ENCODE peak calls at places on chromosomes 4 and X, in nine cellular contexts. One of them, this sample, is unnamed. For H3K4me1, the result is how much of the 10 kb centered on the place peaks cover.

GRCh38 chrX:46209768-46210167 is 335.5 kb downstream of the ZNF674 start:
- ATAC-seq in upper lobe of left lung: no peak
- ATAC-seq in HepG2: no peak
- ATAC-seq in pancreas: no peak
- ATAC-seq in GM23338: no peak
- ATAC-seq in Panc1: peak
- ATAC-seq in mucosa of descending colon: no peak
- ATAC-seq in A549: no peak
- ATAC-seq in left lung: peak
- ATAC-seq in this sample: no peak

GRCh38 chrX:115892787-115893671 is 277.5 kb upstream of the AGTR2 start:
- ATAC-seq in upper lobe of left lung: no peak
- ATAC-seq in HepG2: peak
- ATAC-seq in pancreas: peak
- ATAC-seq in GM23338: peak
- ATAC-seq in Panc1: no peak
- ATAC-seq in mucosa of descending colon: peak
- ATAC-seq in A549: no peak
- ATAC-seq in left lung: peak
- ATAC-seq in this sample: peak

GRCh38 chr4:134117785-134118184 is 83.8 kb downstream of the PABPC4L start:
- ATAC-seq in upper lobe of left lung: no peak
- ATAC-seq in HepG2: no peak
- ATAC-seq in pancreas: no peak
- ATAC-seq in GM23338: no peak
- ATAC-seq in Panc1: no peak
- ATAC-seq in mucosa of descending colon: no peak
- ATAC-seq in A549: no peak
- ATAC-seq in left lung: no peak
- ATAC-seq in this sample: peak

GRCh38 chr4:172652369-172652768 is 516.2 kb upstream of the GALNT7 start:
- ATAC-seq in upper lobe of left lung: no peak
- ATAC-seq in HepG2: no peak
- ATAC-seq in pancreas: no peak
- ATAC-seq in GM23338: peak
- ATAC-seq in Panc1: no peak
- ATAC-seq in mucosa of descending colon: no peak
- ATAC-seq in A549: no peak
- ATAC-seq in left lung: no peak
- ATAC-seq in this sample: no peak

GRCh38 chr4:23305026-23305425 is 584.8 kb downstream of the PPARGC1A start:
- ATAC-seq in upper lobe of left lung: no peak
- ATAC-seq in HepG2: no peak
- ATAC-seq in pancreas: no peak
- ATAC-seq in GM23338: no peak
- ATAC-seq in Panc1: no peak
- ATAC-seq in mucosa of descending colon: no peak
- ATAC-seq in A549: no peak
- ATAC-seq in left lung: no peak
- ATAC-seq in this sample: no peak

GRCh38 chrX:13085533-13085932 is 41.1 kb upstream of the FAM9C start:
- ATAC-seq in upper lobe of left lung: no peak
- ATAC-seq in HepG2: no peak
- ATAC-seq in pancreas: no peak
- ATAC-seq in GM23338: no peak
- ATAC-seq in Panc1: no peak
- ATAC-seq in mucosa of descending colon: peak
- ATAC-seq in A549: no peak
- ATAC-seq in left lung: no peak
- ATAC-seq in this sample: no peak

GRCh38 chrX:81174286-81174685 is 27.4 kb downstream of the HMGN5 start:
- ATAC-seq in upper lobe of left lung: no peak
- ATAC-seq in HepG2: no peak
- ATAC-seq in pancreas: peak
- ATAC-seq in GM23338: no peak
- ATAC-seq in Panc1: peak
- ATAC-seq in mucosa of descending colon: peak
- ATAC-seq in A549: peak
- ATAC-seq in left lung: peak
- ATAC-seq in this sample: no peak

GRCh38 chrX:154322890-154323289 is 27.3 kb downstream of the TKTL1 start:
- ATAC-seq in upper lobe of left lung: no peak
- ATAC-seq in HepG2: no peak
- ATAC-seq in pancreas: no peak
- ATAC-seq in GM23338: no peak
- ATAC-seq in Panc1: peak
- ATAC-seq in mucosa of descending colon: no peak
- ATAC-seq in A549: peak
- ATAC-seq in left lung: no peak
- ATAC-seq in this sample: no peak

GRCh38 chrX:148282504-148282903 is 217.9 kb upstream of the AFF2 start:
- ATAC-seq in upper lobe of left lung: no peak
- ATAC-seq in HepG2: no peak
- ATAC-seq in pancreas: no peak
- ATAC-seq in GM23338: no peak
- ATAC-seq in Panc1: no peak
- ATAC-seq in mucosa of descending colon: no peak
- ATAC-seq in A549: no peak
- ATAC-seq in left lung: no peak
- ATAC-seq in this sample: no peak

GRCh38 chr4:156584100-156584499 is 387.5 kb downstream of the PDGFC start:
- ATAC-seq in upper lobe of left lung: no peak
- ATAC-seq in HepG2: no peak
- ATAC-seq in pancreas: peak
- ATAC-seq in GM23338: no peak
- ATAC-seq in Panc1: peak
- ATAC-seq in mucosa of descending colon: no peak
- ATAC-seq in A549: no peak
- ATAC-seq in left lung: peak
- ATAC-seq in this sample: no peak

GRCh38 chrX:149961572-149961971 is 23.3 kb upstream of the EOLA2 start:
- ATAC-seq in upper lobe of left lung: no peak
- ATAC-seq in HepG2: no peak
- ATAC-seq in pancreas: peak
- ATAC-seq in GM23338: no peak
- ATAC-seq in Panc1: no peak
- ATAC-seq in mucosa of descending colon: no peak
- ATAC-seq in A549: no peak
- ATAC-seq in left lung: peak
- ATAC-seq in this sample: no peak

GRCh38 chr4:82900335-82901128 is at the start of gene THAP9:
- ATAC-seq in upper lobe of left lung: peak
- ATAC-seq in HepG2: peak
- ATAC-seq in pancreas: peak
- ATAC-seq in GM23338: peak
- ATAC-seq in Panc1: peak
- ATAC-seq in mucosa of descending colon: peak
- ATAC-seq in A549: peak
- ATAC-seq in left lung: peak
- ATAC-seq in this sample: peak

GRCh38 chr4:67087897-67088296 is 457.4 kb downstream of the CENPC start:
- ATAC-seq in upper lobe of left lung: peak
- ATAC-seq in HepG2: peak
- ATAC-seq in pancreas: peak
- ATAC-seq in GM23338: peak
- ATAC-seq in Panc1: no peak
- ATAC-seq in mucosa of descending colon: no peak
- ATAC-seq in A549: no peak
- ATAC-seq in left lung: peak
- ATAC-seq in this sample: no peak

GRCh38 chrX:38811515-38812239 is 10.4 kb downstream of the MID1IP1 start:
- ATAC-seq in upper lobe of left lung: no peak
- ATAC-seq in HepG2: no peak
- ATAC-seq in pancreas: peak
- ATAC-seq in GM23338: no peak
- ATAC-seq in Panc1: no peak
- ATAC-seq in mucosa of descending colon: no peak
- ATAC-seq in A549: no peak
- ATAC-seq in left lung: no peak
- ATAC-seq in this sample: no peak

GRCh38 chrX:1325515-1326116 is 11.0 kb upstream of the IL3RA start:
- ATAC-seq in upper lobe of left lung: no peak
- ATAC-seq in HepG2: no peak
- ATAC-seq in pancreas: no peak
- ATAC-seq in GM23338: no peak
- ATAC-seq in Panc1: no peak
- ATAC-seq in mucosa of descending colon: no peak
- ATAC-seq in A549: peak
- ATAC-seq in left lung: no peak
- ATAC-seq in this sample: no peak

GRCh38 chrX:19344207-19344534 is 444 bp downstream of the PDHA1 start:
- ATAC-seq in upper lobe of left lung: no peak
- ATAC-seq in HepG2: no peak
- ATAC-seq in pancreas: no peak
- ATAC-seq in GM23338: no peak
- ATAC-seq in Panc1: no peak
- ATAC-seq in mucosa of descending colon: no peak
- ATAC-seq in A549: peak
- ATAC-seq in left lung: no peak
- ATAC-seq in this sample: no peak

GRCh38 chrX:13698432-13698831 is 9.5 kb downstream of the RAB9A start:
- ATAC-seq in upper lobe of left lung: no peak
- ATAC-seq in HepG2: no peak
- ATAC-seq in pancreas: no peak
- ATAC-seq in GM23338: no peak
- ATAC-seq in Panc1: no peak
- ATAC-seq in mucosa of descending colon: peak
- ATAC-seq in A549: no peak
- ATAC-seq in left lung: no peak
- ATAC-seq in this sample: no peak

GRCh38 chr4:36256398-36256828 is 12.1 kb upstream of the ARAP2 start:
- ATAC-seq in upper lobe of left lung: no peak
- ATAC-seq in HepG2: peak
- ATAC-seq in pancreas: no peak
- ATAC-seq in GM23338: no peak
- ATAC-seq in Panc1: no peak
- ATAC-seq in mucosa of descending colon: peak
- ATAC-seq in A549: no peak
- ATAC-seq in left lung: no peak
- ATAC-seq in this sample: no peak

GRCh38 chr4:137529432-137529831 is 2.9 kb downstream of the PCDH18 start:
- ATAC-seq in upper lobe of left lung: no peak
- ATAC-seq in HepG2: no peak
- ATAC-seq in pancreas: no peak
- ATAC-seq in GM23338: no peak
- ATAC-seq in Panc1: no peak
- ATAC-seq in mucosa of descending colon: no peak
- ATAC-seq in A549: no peak
- ATAC-seq in left lung: no peak
- ATAC-seq in this sample: no peak
- H3K4me3 ChIP-seq in upper lobe of left lung: peak
- H3K4me3 ChIP-seq in HepG2: no peak
- H3K4me3 ChIP-seq in pancreas: no peak
- H3K4me3 ChIP-seq in GM23338: peak
- H3K4me3 ChIP-seq in Panc1: peak
- H3K4me3 ChIP-seq in mucosa of descending colon: no peak
- H3K4me3 ChIP-seq in A549: no peak
- H3K4me3 ChIP-seq in left lung: peak
- H3K4me3 ChIP-seq in this sample: peak

GRCh38 chr4:55949480-55949802 is 696 bp downstream of the CEP135 start:
- ATAC-seq in upper lobe of left lung: no peak
- ATAC-seq in HepG2: peak
- ATAC-seq in pancreas: no peak
- ATAC-seq in GM23338: no peak
- ATAC-seq in Panc1: no peak
- ATAC-seq in mucosa of descending colon: no peak
- ATAC-seq in A549: no peak
- ATAC-seq in left lung: no peak
- ATAC-seq in this sample: no peak
- H3K4me1 ChIP-seq in upper lobe of left lung: under half
- H3K4me1 ChIP-seq in HepG2: under half
- H3K4me1 ChIP-seq in pancreas: under half
- H3K4me1 ChIP-seq in GM23338: under half
- H3K4me1 ChIP-seq in Panc1: under half
- H3K4me1 ChIP-seq in mucosa of descending colon: under half
- H3K4me1 ChIP-seq in A549: under half
- H3K4me1 ChIP-seq in left lung: under half
- H3K4me1 ChIP-seq in this sample: under half

GRCh38 chrX:69319376-69319775 is 154.1 kb upstream of the PJA1 start:
- ATAC-seq in upper lobe of left lung: no peak
- ATAC-seq in HepG2: no peak
- ATAC-seq in pancreas: no peak
- ATAC-seq in GM23338: no peak
- ATAC-seq in Panc1: no peak
- ATAC-seq in mucosa of descending colon: no peak
- ATAC-seq in A549: no peak
- ATAC-seq in left lung: no peak
- ATAC-seq in this sample: no peak
- TF ChIP-seq CTCF in upper lobe of left lung: no peak
- TF ChIP-seq CTCF in HepG2: no peak
- TF ChIP-seq CTCF in pancreas: no peak
- TF ChIP-seq CTCF in GM23338: no peak
- TF ChIP-seq CTCF in Panc1: no peak
- TF ChIP-seq CTCF in mucosa of descending colon: no peak
- TF ChIP-seq CTCF in A549: no peak
- TF ChIP-seq CTCF in left lung: no peak
- TF ChIP-seq CTCF in this sample: no peak

DNA sequence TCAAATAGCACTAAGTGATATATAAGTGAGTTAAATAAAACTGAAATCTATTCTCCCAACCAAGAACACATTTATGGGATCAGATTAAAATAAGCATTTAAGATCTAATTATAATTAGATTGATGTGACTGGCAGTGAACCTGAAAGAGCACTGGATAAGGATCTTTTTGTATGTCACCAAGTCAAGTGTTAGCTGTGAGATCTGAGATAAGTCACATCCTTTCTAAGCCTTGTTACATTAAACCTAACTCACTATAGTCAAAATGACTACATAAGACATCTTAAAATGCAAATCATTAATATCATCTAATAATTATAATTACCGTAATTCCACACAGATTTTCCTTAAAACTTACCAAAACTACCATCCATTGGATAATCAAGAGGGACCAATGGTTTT is 1.6 kb downstream of the CCNA2 start:
- ATAC-seq in upper lobe of left lung: no peak
- ATAC-seq in HepG2: no peak
- ATAC-seq in pancreas: no peak
- ATAC-seq in GM23338: no peak
- ATAC-seq in Panc1: no peak
- ATAC-seq in mucosa of descending colon: no peak
- ATAC-seq in A549: no peak
- ATAC-seq in left lung: no peak
- ATAC-seq in this sample: no peak
- H3K4me3 ChIP-seq in upper lobe of left lung: no peak
- H3K4me3 ChIP-seq in HepG2: peak
- H3K4me3 ChIP-seq in pancreas: no peak
- H3K4me3 ChIP-seq in GM23338: peak
- H3K4me3 ChIP-seq in Panc1: peak
- H3K4me3 ChIP-seq in mucosa of descending colon: no peak
- H3K4me3 ChIP-seq in A549: peak
- H3K4me3 ChIP-seq in left lung: no peak
- H3K4me3 ChIP-seq in this sample: no peak